ENCODE peak calls at places on chromosomes 5 and 9, in five cellular contexts. One of them, this sample, is unnamed.
A peak's percentile ranks its signal among the peaks of the same experiment; 100 is the strongest.

GRCh38 chr9:16445141-16445920 is 425.1 kb downstream of the BNC2 start:
- DNase-seq in BJ: peak; percentile 9
- DNase-seq in ovary: no peak
- DNase-seq in tibial artery: no peak
- DNase-seq in astrocyte of the spinal cord: no peak
- DNase-seq in this sample: no peak

GRCh38 chr9:34984049-34984448 is 5.5 kb upstream of the DNAJB5 start:
- DNase-seq in ovary: no peak
- DNase-seq in tibial artery: no peak
- DNase-seq in BJ: no peak
- DNase-seq in astrocyte of the spinal cord: peak; percentile 40
- DNase-seq in this sample: no peak

GRCh38 chr5:172599204-172599567 is 41.9 kb upstream of the NEURL1B start:
- DNase-seq in tibial artery: no peak
- DNase-seq in astrocyte of the spinal cord: no peak
- DNase-seq in ovary: no peak
- DNase-seq in BJ: no peak
- DNase-seq in this sample: no peak

GRCh38 chr5:78547731-78548189 is 100.8 kb downstream of the LHFPL2 start:
- DNase-seq in tibial artery: peak; percentile 96
- DNase-seq in astrocyte of the spinal cord: peak; percentile 91
- DNase-seq in ovary: peak; percentile 89
- DNase-seq in BJ: peak; percentile 67
- DNase-seq in this sample: no peak

GRCh38 chr5:10310073-10310779 is 2.5 kb upstream of the CMBL start:
- DNase-seq in ovary: peak; percentile 62
- DNase-seq in tibial artery: no peak
- DNase-seq in astrocyte of the spinal cord: peak; percentile 79
- DNase-seq in BJ: no peak
- DNase-seq in this sample: no peak

GRCh38 chr9:121776009-121776738 is 124.7 kb downstream of the DAB2IP start:
- DNase-seq in ovary: peak; percentile 30
- DNase-seq in BJ: no peak
- DNase-seq in tibial artery: peak; percentile 19
- DNase-seq in astrocyte of the spinal cord: no peak
- DNase-seq in this sample: peak; percentile 7

GRCh38 chr5:160339406-160340140 is 27.2 kb upstream of the CCNJL start:
- DNase-seq in ovary: peak; percentile 21
- DNase-seq in tibial artery: no peak
- DNase-seq in astrocyte of the spinal cord: no peak
- DNase-seq in BJ: no peak
- DNase-seq in this sample: no peak

GRCh38 chr9:88574993-88575392 is 40.0 kb downstream of the NXNL2 start:
- DNase-seq in tibial artery: no peak
- DNase-seq in astrocyte of the spinal cord: peak; percentile 31
- DNase-seq in BJ: no peak
- DNase-seq in ovary: no peak
- DNase-seq in this sample: no peak

GRCh38 chr9:93893899-93894690 is 61.1 kb downstream of the BARX1 start:
- DNase-seq in BJ: no peak
- DNase-seq in tibial artery: no peak
- DNase-seq in astrocyte of the spinal cord: no peak
- DNase-seq in ovary: peak; percentile 13
- DNase-seq in this sample: no peak

GRCh38 chr9:104879555-104880318 is 48.2 kb downstream of the ABCA1 start:
- DNase-seq in astrocyte of the spinal cord: peak; percentile 58
- DNase-seq in BJ: no peak
- DNase-seq in tibial artery: no peak
- DNase-seq in ovary: no peak
- DNase-seq in this sample: no peak

GRCh38 chr5:139492700-139493192 is 10.2 kb upstream of the STING1 start:
- DNase-seq in ovary: no peak
- DNase-seq in BJ: no peak
- DNase-seq in tibial artery: no peak
- DNase-seq in astrocyte of the spinal cord: no peak
- DNase-seq in this sample: no peak

GRCh38 chr9:26689041-26689440 is 203.6 kb downstream of the CAAP1 start:
- DNase-seq in ovary: no peak
- DNase-seq in tibial artery: no peak
- DNase-seq in BJ: no peak
- DNase-seq in astrocyte of the spinal cord: no peak
- DNase-seq in this sample: no peak

GRCh38 chr9:93256878-93257807 is 73.2 kb downstream of the WNK2 start:
- DNase-seq in tibial artery: peak; percentile 9
- DNase-seq in astrocyte of the spinal cord: no peak
- DNase-seq in ovary: peak; percentile 21
- DNase-seq in BJ: no peak
- DNase-seq in this sample: peak; percentile 16

GRCh38 chr5:176653401-176653800 is 6.1 kb downstream of the TSPAN17 start:
- DNase-seq in tibial artery: no peak
- DNase-seq in BJ: no peak
- DNase-seq in astrocyte of the spinal cord: no peak
- DNase-seq in ovary: no peak
- DNase-seq in this sample: no peak

GRCh38 chr5:1345876-1346626 is 1.2 kb upstream of the CLPTM1L start:
- DNase-seq in ovary: no peak
- DNase-seq in astrocyte of the spinal cord: no peak
- DNase-seq in tibial artery: no peak
- DNase-seq in BJ: no peak
- DNase-seq in this sample: no peak

GRCh38 chr9:15155826-15156225 is 151.2 kb downstream of the TTC39B start:
- DNase-seq in astrocyte of the spinal cord: peak; percentile 34
- DNase-seq in BJ: no peak
- DNase-seq in ovary: no peak
- DNase-seq in tibial artery: peak; percentile 74
- DNase-seq in this sample: no peak

GRCh38 chr9:114154597-114155102 is 687 bp upstream of the COL27A1 start:
- DNase-seq in astrocyte of the spinal cord: no peak
- DNase-seq in ovary: no peak
- DNase-seq in tibial artery: no peak
- DNase-seq in BJ: no peak
- DNase-seq in this sample: no peak

GRCh38 chr5:100647461-100648230 is 112.5 kb downstream of the FAM174A start:
- DNase-seq in BJ: no peak
- DNase-seq in tibial artery: peak; percentile 59
- DNase-seq in astrocyte of the spinal cord: no peak
- DNase-seq in ovary: no peak
- DNase-seq in this sample: peak; percentile 27

GRCh38 chr9:134930404-134930803 is 12.7 kb upstream of the FCN1 start:
- DNase-seq in tibial artery: no peak
- DNase-seq in BJ: no peak
- DNase-seq in ovary: no peak
- DNase-seq in astrocyte of the spinal cord: no peak
- DNase-seq in this sample: no peak

GRCh38 chr5:87268126-87268969 is 665 bp downstream of the RASA1 start:
- DNase-seq in tibial artery: peak; percentile 55
- DNase-seq in BJ: peak; percentile 6
- DNase-seq in astrocyte of the spinal cord: peak; percentile 73
- DNase-seq in ovary: peak; percentile 80
- DNase-seq in this sample: peak; percentile 79

GRCh38 chr5:135214897-135215616 is 181.0 kb upstream of the PITX1 start:
- DNase-seq in ovary: no peak
- DNase-seq in BJ: no peak
- DNase-seq in tibial artery: peak; percentile 47
- DNase-seq in astrocyte of the spinal cord: no peak
- DNase-seq in this sample: no peak

GRCh38 chr9:69324549-69325401 is at the start of gene ENTREP1:
- DNase-seq in astrocyte of the spinal cord: peak; percentile 18
- DNase-seq in tibial artery: peak; percentile 32
- DNase-seq in ovary: peak; percentile 80
- DNase-seq in BJ: no peak
- DNase-seq in this sample: no peak

GRCh38 chr9:134625361-134626140 is 16.1 kb upstream of the COL5A1 start:
- DNase-seq in astrocyte of the spinal cord: peak; percentile 74
- DNase-seq in ovary: peak; percentile 21
- DNase-seq in BJ: no peak
- DNase-seq in tibial artery: peak; percentile 14
- DNase-seq in this sample: no peak

GRCh38 chr9:76213751-76214150 is 180.5 kb downstream of the RFK start:
- DNase-seq in tibial artery: no peak
- DNase-seq in ovary: no peak
- DNase-seq in astrocyte of the spinal cord: peak; percentile 18
- DNase-seq in BJ: no peak
- DNase-seq in this sample: no peak

GRCh38 chr9:89623925-89624420 is 19.2 kb downstream of the GADD45G start:
- DNase-seq in tibial artery: no peak
- DNase-seq in ovary: peak; percentile 62
- DNase-seq in astrocyte of the spinal cord: no peak
- DNase-seq in BJ: no peak
- DNase-seq in this sample: peak; percentile 51

GRCh38 chr9:32524558-32525461 is 1.2 kb downstream of the RIGI start:
- DNase-seq in tibial artery: no peak
- DNase-seq in ovary: no peak
- DNase-seq in astrocyte of the spinal cord: no peak
- DNase-seq in BJ: no peak
- DNase-seq in this sample: no peak

GRCh38 chr5:174943785-174944184 is 219.4 kb downstream of the MSX2 start:
- DNase-seq in ovary: no peak
- DNase-seq in astrocyte of the spinal cord: no peak
- DNase-seq in tibial artery: no peak
- DNase-seq in BJ: no peak
- DNase-seq in this sample: no peak

GRCh38 chr9:129964901-129965734 is 77.9 kb downstream of the FNBP1 start:
- DNase-seq in BJ: peak; percentile 78
- DNase-seq in ovary: peak; percentile 68
- DNase-seq in tibial artery: no peak
- DNase-seq in astrocyte of the spinal cord: peak; percentile 82
- DNase-seq in this sample: no peak

GRCh38 chr9:112124156-112124555 is 50.9 kb downstream of the SUSD1 start:
- DNase-seq in BJ: no peak
- DNase-seq in astrocyte of the spinal cord: no peak
- DNase-seq in tibial artery: no peak
- DNase-seq in ovary: no peak
- DNase-seq in this sample: no peak
- H3K4me3 ChIP-seq in BJ: no peak overlapping the region
- H3K4me3 ChIP-seq in astrocyte of the spinal cord: no peak overlapping the region
- H3K4me3 ChIP-seq in tibial artery: no peak overlapping the region
- H3K4me3 ChIP-seq in ovary: no peak overlapping the region
- H3K4me3 ChIP-seq in this sample: no peak overlapping the region

DNA sequence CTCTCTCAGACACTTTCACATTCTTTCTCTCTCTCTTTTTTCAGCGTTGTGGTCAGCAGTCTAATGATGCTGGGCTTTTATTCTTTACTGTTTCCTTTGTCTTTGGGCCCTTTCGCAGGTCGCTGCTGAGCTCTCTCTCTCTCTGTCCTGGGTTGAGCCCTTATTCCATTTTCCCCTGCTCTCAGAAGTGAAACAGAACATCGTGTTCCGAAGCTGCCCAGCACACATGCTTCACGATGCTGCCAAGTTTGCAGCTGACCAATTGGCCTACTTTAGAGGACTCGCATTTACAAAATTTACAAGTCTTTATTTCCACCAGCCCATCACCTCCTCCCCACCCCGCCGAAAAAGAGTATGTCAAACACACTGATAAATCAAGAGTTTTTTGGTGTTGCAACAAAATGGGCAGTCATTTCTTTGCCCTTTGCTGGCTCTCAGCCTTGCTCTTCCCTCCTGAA is 44.4 kb upstream of the PIK3R1 start:
- DNase-seq in tibial artery: peak; percentile 89
- DNase-seq in astrocyte of the spinal cord: peak; percentile 65
- DNase-seq in BJ: peak; percentile 2
- DNase-seq in ovary: peak; percentile 85
- DNase-seq in this sample: peak; percentile 50
- H3K4me3 ChIP-seq in tibial artery: peak overlapping the region; percentile 29
- H3K4me3 ChIP-seq in astrocyte of the spinal cord: no peak overlapping the region
- H3K4me3 ChIP-seq in BJ: no peak overlapping the region
- H3K4me3 ChIP-seq in ovary: no peak overlapping the region
- H3K4me3 ChIP-seq in this sample: no peak overlapping the region

GRCh38 chr5:97528941-97529340 is 345.9 kb upstream of the RIOK2 start:
- DNase-seq in BJ: peak; percentile 34
- DNase-seq in ovary: no peak
- DNase-seq in astrocyte of the spinal cord: peak; percentile 63
- DNase-seq in tibial artery: no peak
- DNase-seq in this sample: no peak
- H3K4me3 ChIP-seq in BJ: no peak overlapping the region
- H3K4me3 ChIP-seq in ovary: no peak overlapping the region
- H3K4me3 ChIP-seq in astrocyte of the spinal cord: no peak overlapping the region
- H3K4me3 ChIP-seq in tibial artery: no peak overlapping the region
- H3K4me3 ChIP-seq in this sample: no peak overlapping the region

GRCh38 chr5:50962934-50963646 is 296.7 kb downstream of the PARP8 start:
- DNase-seq in ovary: peak; percentile 57
- DNase-seq in astrocyte of the spinal cord: peak; percentile 40
- DNase-seq in BJ: no peak
- DNase-seq in tibial artery: peak; percentile 60
- DNase-seq in this sample: peak; percentile 65

GRCh38 chr5:50963647-50964584 is 297.5 kb downstream of the PARP8 start:
- DNase-seq in astrocyte of the spinal cord: no peak
- DNase-seq in ovary: no peak
- DNase-seq in BJ: no peak
- DNase-seq in tibial artery: no peak
- DNase-seq in this sample: no peak

GRCh38 chr5:50953290-50953689 is 286.9 kb downstream of the PARP8 start:
- DNase-seq in tibial artery: no peak
- DNase-seq in BJ: no peak
- DNase-seq in astrocyte of the spinal cord: no peak
- DNase-seq in ovary: no peak
- DNase-seq in this sample: no peak

GRCh38 chr5:50958852-50959457 is 292.5 kb downstream of the PARP8 start:
- DNase-seq in astrocyte of the spinal cord: peak; percentile 39
- DNase-seq in ovary: no peak
- DNase-seq in BJ: no peak
- DNase-seq in tibial artery: no peak
- DNase-seq in this sample: peak; percentile 36
- H3K4me3 ChIP-seq in astrocyte of the spinal cord: no peak overlapping the region
- H3K4me3 ChIP-seq in ovary: no peak overlapping the region
- H3K4me3 ChIP-seq in BJ: no peak overlapping the region
- H3K4me3 ChIP-seq in tibial artery: no peak overlapping the region
- H3K4me3 ChIP-seq in this sample: no peak overlapping the region

DNA sequence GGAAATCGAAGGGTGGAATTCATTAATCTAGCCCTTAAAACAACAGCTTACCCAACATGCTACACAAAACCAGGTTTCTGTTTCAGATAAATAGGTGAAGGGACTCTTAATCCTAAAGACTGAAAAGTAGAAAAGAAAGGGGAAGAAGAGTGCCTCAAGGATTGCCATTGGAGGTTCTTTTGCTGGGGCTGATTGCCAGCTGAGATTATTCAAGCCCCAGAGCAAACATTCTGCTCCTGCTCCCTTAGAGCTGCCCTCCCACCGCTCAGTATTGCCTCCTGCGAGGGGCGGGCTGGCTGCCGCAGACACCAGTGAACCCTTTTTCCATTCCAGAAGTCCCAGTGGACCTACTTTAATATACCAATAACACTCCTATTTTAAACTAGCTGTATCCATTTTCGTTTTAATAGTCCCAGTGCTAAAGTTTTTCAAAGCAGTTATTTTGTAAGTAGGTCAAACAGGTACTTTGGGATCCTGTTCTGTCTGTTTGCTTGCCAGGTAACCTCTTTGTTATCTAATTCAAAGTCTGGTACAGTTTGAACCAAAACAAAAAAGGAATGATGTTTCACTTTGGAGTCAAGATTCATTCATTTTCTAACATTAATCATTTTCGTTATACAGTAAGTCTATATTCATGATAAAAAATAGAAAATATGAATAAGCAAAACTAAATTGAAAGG is 38.6 kb downstream of the HMGCS1 start:
- DNase-seq in tibial artery: no peak
- DNase-seq in ovary: no peak
- DNase-seq in astrocyte of the spinal cord: no peak
- DNase-seq in BJ: no peak
- DNase-seq in this sample: no peak
- H3K4me3 ChIP-seq in tibial artery: no peak overlapping the region
- H3K4me3 ChIP-seq in ovary: no peak overlapping the region
- H3K4me3 ChIP-seq in astrocyte of the spinal cord: no peak overlapping the region
- H3K4me3 ChIP-seq in BJ: no peak overlapping the region
- H3K4me3 ChIP-seq in this sample: no peak overlapping the region